ENCODE peak calls at places on chromosomes 16 and 17, in nine cellular contexts. One of them, this sample, is unnamed.
A peak's percentile ranks its signal among the peaks of the same experiment; 100 is the strongest.

GRCh38 chr16:14202697-14203096 is 131.6 kb downstream of the MRTFB start:
- DNase-seq in cardiac muscle cell: no peak
- DNase-seq in osteoblast: no peak
- DNase-seq in MM.1S: no peak
- DNase-seq in suprapubic skin: no peak
- DNase-seq in heart right ventricle: no peak
- DNase-seq in SK-N-SH: peak; percentile 51
- DNase-seq in heart left ventricle: no peak
- DNase-seq in A673: no peak
- DNase-seq in this sample: no peak

GRCh38 chr16:70694088-70694487 is 8.2 kb upstream of the MTSS2 start:
- DNase-seq in cardiac muscle cell: peak; percentile 84
- DNase-seq in osteoblast: peak; percentile 99
- DNase-seq in MM.1S: no peak
- DNase-seq in suprapubic skin: no peak
- DNase-seq in heart right ventricle: no peak
- DNase-seq in SK-N-SH: no peak
- DNase-seq in heart left ventricle: no peak
- DNase-seq in A673: no peak
- DNase-seq in this sample: no peak

GRCh38 chr16:24544640-24545039 is 5.3 kb downstream of the RBBP6 start:
- DNase-seq in cardiac muscle cell: no peak
- DNase-seq in osteoblast: no peak
- DNase-seq in MM.1S: no peak
- DNase-seq in suprapubic skin: no peak
- DNase-seq in heart right ventricle: no peak
- DNase-seq in SK-N-SH: no peak
- DNase-seq in heart left ventricle: no peak
- DNase-seq in A673: no peak
- DNase-seq in this sample: no peak

GRCh38 chr16:189604-190186 is 9.4 kb downstream of the HBQ1 start:
- DNase-seq in cardiac muscle cell: no peak
- DNase-seq in osteoblast: peak; percentile 53
- DNase-seq in MM.1S: no peak
- DNase-seq in suprapubic skin: no peak
- DNase-seq in heart right ventricle: no peak
- DNase-seq in SK-N-SH: no peak
- DNase-seq in heart left ventricle: no peak
- DNase-seq in A673: no peak
- DNase-seq in this sample: no peak

GRCh38 chr17:57369509-57369945 is 113.2 kb downstream of the MSI2 start:
- DNase-seq in cardiac muscle cell: peak; percentile 39
- DNase-seq in osteoblast: no peak
- DNase-seq in MM.1S: no peak
- DNase-seq in suprapubic skin: no peak
- DNase-seq in heart right ventricle: no peak
- DNase-seq in SK-N-SH: no peak
- DNase-seq in heart left ventricle: no peak
- DNase-seq in A673: no peak
- DNase-seq in this sample: no peak

GRCh38 chr17:74008196-74008595 is 195.3 kb upstream of the RPL38 start:
- DNase-seq in cardiac muscle cell: peak; percentile 9
- DNase-seq in osteoblast: no peak
- DNase-seq in MM.1S: no peak
- DNase-seq in suprapubic skin: no peak
- DNase-seq in heart right ventricle: no peak
- DNase-seq in SK-N-SH: peak; percentile 75
- DNase-seq in heart left ventricle: no peak
- DNase-seq in A673: peak; percentile 29
- DNase-seq in this sample: peak; percentile 87

GRCh38 chr17:6347776-6348175 is 87.1 kb downstream of the AIPL1 start:
- DNase-seq in cardiac muscle cell: no peak
- DNase-seq in osteoblast: no peak
- DNase-seq in MM.1S: no peak
- DNase-seq in suprapubic skin: peak; percentile 47
- DNase-seq in heart right ventricle: no peak
- DNase-seq in SK-N-SH: no peak
- DNase-seq in heart left ventricle: no peak
- DNase-seq in A673: no peak
- DNase-seq in this sample: no peak

GRCh38 chr16:89737341-89738071 is 16.2 kb downstream of the ZNF276 start:
- DNase-seq in cardiac muscle cell: no peak
- DNase-seq in osteoblast: peak; percentile 11
- DNase-seq in MM.1S: no peak
- DNase-seq in suprapubic skin: no peak
- DNase-seq in heart right ventricle: no peak
- DNase-seq in SK-N-SH: no peak
- DNase-seq in heart left ventricle: no peak
- DNase-seq in A673: no peak
- DNase-seq in this sample: no peak

DNA sequence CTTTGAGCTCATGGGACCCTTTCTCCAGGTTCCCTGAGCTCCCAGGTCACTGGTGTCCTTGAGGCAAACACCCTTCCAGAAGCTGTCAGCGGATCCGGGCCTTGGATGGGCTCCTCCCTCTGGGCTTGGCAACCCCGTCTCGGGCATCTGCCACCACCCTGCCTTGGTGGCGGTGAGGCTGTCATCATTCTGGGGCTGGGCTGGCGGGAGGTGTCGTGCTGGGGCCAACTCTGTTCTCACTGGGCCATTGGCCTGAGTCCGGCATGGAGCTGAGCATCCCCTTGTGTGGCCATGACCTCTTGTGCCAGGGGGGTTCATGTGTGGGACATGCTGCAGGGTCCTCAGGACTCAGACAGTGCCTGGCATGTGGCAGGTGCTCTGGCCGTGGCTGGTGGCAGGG is 197.6 kb downstream of the LAT start:
- DNase-seq in cardiac muscle cell: no peak
- DNase-seq in osteoblast: peak; percentile 43
- DNase-seq in MM.1S: no peak
- DNase-seq in suprapubic skin: peak; percentile 70
- DNase-seq in heart right ventricle: peak; percentile 79
- DNase-seq in SK-N-SH: no peak
- DNase-seq in heart left ventricle: peak; percentile 52
- DNase-seq in A673: no peak
- DNase-seq in this sample: no peak
- H3K4me3 ChIP-seq in cardiac muscle cell: no peak overlapping the region
- H3K4me3 ChIP-seq in osteoblast: no peak overlapping the region
- H3K4me3 ChIP-seq in MM.1S: no peak overlapping the region
- H3K4me3 ChIP-seq in suprapubic skin: no peak overlapping the region
- H3K4me3 ChIP-seq in heart right ventricle: no peak overlapping the region
- H3K4me3 ChIP-seq in SK-N-SH: no peak overlapping the region
- H3K4me3 ChIP-seq in heart left ventricle: no peak overlapping the region
- H3K4me3 ChIP-seq in A673: no peak overlapping the region
- H3K4me3 ChIP-seq in this sample: no peak overlapping the region

GRCh38 chr17:76542566-76542971 is 2.7 kb downstream of the PRCD start:
- DNase-seq in cardiac muscle cell: no peak
- DNase-seq in osteoblast: peak; percentile 13
- DNase-seq in MM.1S: no peak
- DNase-seq in suprapubic skin: no peak
- DNase-seq in heart right ventricle: no peak
- DNase-seq in SK-N-SH: no peak
- DNase-seq in heart left ventricle: no peak
- DNase-seq in A673: no peak
- DNase-seq in this sample: no peak

GRCh38 chr17:76538941-76539340 is 903 bp upstream of the PRCD start:
- DNase-seq in cardiac muscle cell: no peak
- DNase-seq in osteoblast: no peak
- DNase-seq in MM.1S: no peak
- DNase-seq in suprapubic skin: no peak
- DNase-seq in heart right ventricle: no peak
- DNase-seq in SK-N-SH: no peak
- DNase-seq in heart left ventricle: no peak
- DNase-seq in A673: no peak
- DNase-seq in this sample: no peak

GRCh38 chr17:76541739-76542450 is 2.1 kb downstream of the PRCD start:
- DNase-seq in cardiac muscle cell: no peak
- DNase-seq in osteoblast: peak; percentile 64
- DNase-seq in MM.1S: no peak
- DNase-seq in suprapubic skin: no peak
- DNase-seq in heart right ventricle: no peak
- DNase-seq in SK-N-SH: no peak
- DNase-seq in heart left ventricle: no peak
- DNase-seq in A673: no peak
- DNase-seq in this sample: peak; percentile 76

GRCh38 chr17:76539631-76540271 is at the start of gene PRCD:
- DNase-seq in cardiac muscle cell: no peak
- DNase-seq in osteoblast: peak; percentile 80
- DNase-seq in MM.1S: no peak
- DNase-seq in suprapubic skin: no peak
- DNase-seq in heart right ventricle: no peak
- DNase-seq in SK-N-SH: peak; percentile 35
- DNase-seq in heart left ventricle: no peak
- DNase-seq in A673: no peak
- DNase-seq in this sample: peak; percentile 93

DNA sequence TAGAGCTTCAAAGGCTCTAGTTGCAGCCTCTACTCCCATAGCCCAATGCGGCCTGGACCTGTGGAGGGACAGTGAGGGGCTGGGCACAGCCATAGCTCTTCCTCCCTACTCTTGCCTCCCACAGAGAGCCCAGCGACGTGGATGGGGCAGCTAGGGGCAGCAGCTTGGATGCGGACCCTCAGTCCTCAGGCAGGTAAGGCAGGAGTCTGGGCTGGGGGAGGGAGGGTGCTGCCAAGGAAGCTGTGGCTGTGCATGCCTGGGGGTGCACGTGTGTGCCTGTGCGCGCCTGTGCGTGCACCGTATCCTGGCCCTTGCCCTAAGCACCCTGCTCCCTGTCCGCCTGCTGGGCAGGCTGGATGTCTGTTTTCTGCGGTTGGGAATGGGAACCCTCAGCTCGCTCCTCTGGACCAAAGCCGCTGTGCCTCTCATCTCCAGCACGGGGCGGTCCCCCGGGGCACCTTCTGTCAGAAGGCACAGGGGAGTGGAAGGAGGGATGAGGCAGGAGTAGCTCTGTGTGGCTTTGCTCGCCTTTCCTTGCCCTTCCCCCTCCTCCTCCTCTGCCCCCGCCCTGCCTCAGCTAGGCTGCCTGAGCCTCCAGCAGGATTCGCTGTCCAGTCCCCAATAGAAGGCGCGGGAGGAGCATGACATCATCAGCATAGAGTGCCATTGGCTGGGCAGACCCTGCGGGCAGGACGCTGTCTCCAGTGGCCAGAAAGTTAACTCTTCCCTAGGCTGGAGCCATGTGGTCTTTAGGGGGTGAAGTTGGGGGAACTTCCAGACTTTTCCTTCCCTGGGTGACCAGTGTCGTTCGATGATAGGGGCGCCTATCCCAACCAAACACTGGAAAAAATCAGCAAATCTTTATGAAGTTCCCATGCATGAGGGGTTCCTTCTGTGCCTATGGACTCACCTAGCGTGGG is 797 bp downstream of the PRCD start:
- DNase-seq in cardiac muscle cell: peak; percentile 97
- DNase-seq in osteoblast: peak; percentile 100
- DNase-seq in MM.1S: peak; percentile 80
- DNase-seq in suprapubic skin: peak; percentile 96
- DNase-seq in heart right ventricle: peak; percentile 90
- DNase-seq in SK-N-SH: peak; percentile 93
- DNase-seq in heart left ventricle: peak; percentile 95
- DNase-seq in A673: peak; percentile 96
- DNase-seq in this sample: peak; percentile 100
- TF ChIP-seq CTCF in cardiac muscle cell: peak; percentile 22
- TF ChIP-seq CTCF in osteoblast: peak; percentile 17
- TF ChIP-seq CTCF in MM.1S: no peak
- TF ChIP-seq CTCF in suprapubic skin: no peak
- TF ChIP-seq CTCF in heart right ventricle: peak; percentile 42
- TF ChIP-seq CTCF in SK-N-SH: peak; percentile 33
- TF ChIP-seq CTCF in heart left ventricle: no peak
- TF ChIP-seq CTCF in A673: no peak
- TF ChIP-seq CTCF in this sample: no peak

DNA sequence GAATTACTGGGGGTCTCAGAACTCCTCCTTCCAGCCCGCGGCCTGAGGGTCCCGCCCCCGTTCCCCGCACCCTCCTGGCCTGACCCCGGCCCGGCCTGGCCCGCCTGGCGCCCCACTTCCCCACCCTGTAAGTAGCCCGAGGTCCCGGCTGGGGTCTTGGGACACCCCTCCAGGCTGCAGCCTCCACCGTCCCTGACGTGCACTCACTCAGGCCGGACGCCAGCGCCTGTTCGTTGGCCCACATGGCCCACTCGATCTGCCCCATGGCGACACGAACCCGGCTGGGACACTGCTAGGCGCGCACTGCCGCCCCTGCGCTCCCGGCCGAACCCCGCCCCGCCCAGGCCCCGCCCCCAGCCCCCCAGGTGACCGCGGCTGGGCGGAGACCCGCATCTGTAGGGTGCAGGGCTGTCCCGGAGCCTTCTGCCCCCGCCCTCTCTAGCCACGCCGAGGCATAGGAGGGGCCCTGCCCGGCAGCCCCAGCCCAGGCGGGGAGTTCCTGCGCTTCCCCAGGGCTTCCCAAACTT is at the start of gene CYBA:
- DNase-seq in cardiac muscle cell: peak; percentile 71
- DNase-seq in osteoblast: peak; percentile 99
- DNase-seq in MM.1S: peak; percentile 72
- DNase-seq in suprapubic skin: no peak
- DNase-seq in heart right ventricle: peak; percentile 81
- DNase-seq in SK-N-SH: peak; percentile 88
- DNase-seq in heart left ventricle: peak; percentile 83
- DNase-seq in A673: peak; percentile 69
- DNase-seq in this sample: no peak
- H3K9me3 ChIP-seq in cardiac muscle cell: no peaks in the 10 kb centered on the region
- H3K9me3 ChIP-seq in osteoblast: no peaks in the 10 kb centered on the region
- H3K9me3 ChIP-seq in MM.1S: no peaks in the 10 kb centered on the region
- H3K9me3 ChIP-seq in suprapubic skin: no peaks in the 10 kb centered on the region
- H3K9me3 ChIP-seq in heart right ventricle: no peaks in the 10 kb centered on the region
- H3K9me3 ChIP-seq in SK-N-SH: no peaks in the 10 kb centered on the region
- H3K9me3 ChIP-seq in heart left ventricle: no peaks in the 10 kb centered on the region
- H3K9me3 ChIP-seq in A673: no peaks in the 10 kb centered on the region
- H3K9me3 ChIP-seq in this sample: no peaks in the 10 kb centered on the region

GRCh38 chr17:77332981-77333685 is 192.4 kb downstream of the SEC14L1 start:
- DNase-seq in cardiac muscle cell: peak; percentile 76
- DNase-seq in osteoblast: peak; percentile 80
- DNase-seq in MM.1S: no peak
- DNase-seq in suprapubic skin: peak; percentile 50
- DNase-seq in heart right ventricle: no peak
- DNase-seq in SK-N-SH: no peak
- DNase-seq in heart left ventricle: peak; percentile 10
- DNase-seq in A673: peak; percentile 64
- DNase-seq in this sample: no peak

GRCh38 chr17:77330602-77331081 is 189.9 kb downstream of the SEC14L1 start:
- DNase-seq in cardiac muscle cell: no peak
- DNase-seq in osteoblast: peak; percentile 4
- DNase-seq in MM.1S: no peak
- DNase-seq in suprapubic skin: peak; percentile 57
- DNase-seq in heart right ventricle: no peak
- DNase-seq in SK-N-SH: no peak
- DNase-seq in heart left ventricle: peak; percentile 20
- DNase-seq in A673: no peak
- DNase-seq in this sample: peak; percentile 10

GRCh38 chr17:77329741-77330531 is 189.2 kb downstream of the SEC14L1 start:
- DNase-seq in cardiac muscle cell: no peak
- DNase-seq in osteoblast: peak; percentile 59
- DNase-seq in MM.1S: no peak
- DNase-seq in suprapubic skin: peak; percentile 76
- DNase-seq in heart right ventricle: no peak
- DNase-seq in SK-N-SH: no peak
- DNase-seq in heart left ventricle: peak; percentile 15
- DNase-seq in A673: no peak
- DNase-seq in this sample: peak; percentile 9

GRCh38 chr17:77332034-77332971 is 191.5 kb downstream of the SEC14L1 start:
- DNase-seq in cardiac muscle cell: no peak
- DNase-seq in osteoblast: peak; percentile 1
- DNase-seq in MM.1S: peak; percentile 84
- DNase-seq in suprapubic skin: peak; percentile 58
- DNase-seq in heart right ventricle: no peak
- DNase-seq in SK-N-SH: no peak
- DNase-seq in heart left ventricle: peak; percentile 15
- DNase-seq in A673: no peak
- DNase-seq in this sample: peak; percentile 2

DNA sequence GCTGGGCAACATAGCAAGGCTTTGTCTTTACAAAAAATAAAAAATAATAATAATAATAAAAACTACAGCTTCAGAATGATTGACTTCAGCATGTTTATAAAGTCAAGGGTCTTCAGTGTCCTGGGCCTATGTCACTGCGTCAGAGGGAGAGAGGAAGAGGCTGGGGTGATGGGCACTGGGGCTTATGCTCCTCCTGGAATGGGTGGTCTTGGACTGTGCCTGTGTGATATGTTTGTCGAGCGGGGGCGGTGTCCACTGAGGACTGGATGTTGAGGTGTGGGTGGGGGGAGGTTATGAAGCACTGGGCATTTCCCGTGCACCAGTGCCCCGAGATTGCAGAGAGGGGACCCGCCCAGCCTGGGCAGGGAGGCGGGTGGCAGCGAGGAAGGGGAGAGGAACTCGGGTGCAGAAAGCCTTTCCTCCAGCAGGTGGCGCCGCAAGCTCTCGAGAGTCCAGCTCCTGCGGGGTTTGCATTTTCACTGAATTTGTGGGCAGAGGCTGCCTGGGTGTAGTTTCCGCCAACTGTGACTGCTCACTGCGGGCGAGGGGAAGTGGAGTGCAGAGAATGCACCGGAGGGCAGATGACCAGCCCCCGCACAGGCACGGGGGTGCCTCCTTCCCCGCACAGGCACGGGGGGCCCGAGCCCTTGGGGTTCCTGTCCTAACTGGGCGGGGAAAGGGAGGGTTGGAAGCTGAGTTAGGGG is 190.5 kb downstream of the SEC14L1 start:
- DNase-seq in cardiac muscle cell: peak; percentile 90
- DNase-seq in osteoblast: peak; percentile 97
- DNase-seq in MM.1S: peak; percentile 93
- DNase-seq in suprapubic skin: peak; percentile 97
- DNase-seq in heart right ventricle: peak; percentile 95
- DNase-seq in SK-N-SH: peak; percentile 98
- DNase-seq in heart left ventricle: peak; percentile 91
- DNase-seq in A673: peak; percentile 92
- DNase-seq in this sample: peak; percentile 91
- H3K4me3 ChIP-seq in cardiac muscle cell: no peak overlapping the region
- H3K4me3 ChIP-seq in osteoblast: peak overlapping the region; percentile 39
- H3K4me3 ChIP-seq in MM.1S: peak overlapping the region; percentile 56
- H3K4me3 ChIP-seq in suprapubic skin: no peak overlapping the region
- H3K4me3 ChIP-seq in heart right ventricle: no peak overlapping the region
- H3K4me3 ChIP-seq in SK-N-SH: peak overlapping the region; percentile 27
- H3K4me3 ChIP-seq in heart left ventricle: peak overlapping the region; percentile 45
- H3K4me3 ChIP-seq in A673: peak overlapping the region; percentile 30
- H3K4me3 ChIP-seq in this sample: no peak overlapping the region